ENCODE peak calls at places on chromosomes 1 and 21, in eight cellular contexts. R is upper lobe of left lung, Y is HepG2, X is adrenal gland, U is IMR-90, F is Peyer's patch, Q is HCT116, I is A549. E is an unnamed sample. For H3K4me1, the result is how much of the 10 kb centered on the place peaks cover.

GRCh38 chr1:211650922-211651303 is 24.5 kb downstream of the NEK2 start:
- DNase-seq in R (no peak), Y (no peak), X (no peak), U (no peak), F (no peak), Q (no peak), I (no peak), E (no peak)

GRCh38 chr1:107016376-107016978 is 40.0 kb upstream of the PRMT6 start:
- DNase-seq in R (no peak), Y (no peak), X (no peak), U (no peak), F (no peak), Q (no peak), I (no peak), E (no peak)

GRCh38 chr21:15243356-15243755 is 178.6 kb upstream of the NRIP1 start:
- DNase-seq in R (no peak), Y (no peak), X (no peak), U (no peak), F (no peak), Q (no peak), I (no peak), E (no peak)

GRCh38 chr1:39727932-39728317 is 10.8 kb upstream of the PPIE start:
- DNase-seq in R (no peak), Y (no peak), X (no peak), U (no peak), F (no peak), Q (no peak), I (no peak), E (no peak)

GRCh38 chr1:1020000-1020404 is at the start of gene AGRN:
- DNase-seq in R (peak), Y (no peak), X (peak), U (no peak), F (no peak), Q (no peak), I (no peak), E (peak)

GRCh38 chr1:1200876-1201810 is 5.2 kb downstream of the TNFRSF18 start:
- DNase-seq in R (no peak), Y (no peak), X (peak), U (peak), F (peak), Q (no peak), I (peak), E (peak)

GRCh38 chr1:232280910-232281309 is 349.0 kb downstream of the SIPA1L2 start:
- DNase-seq in R (no peak), Y (no peak), X (no peak), U (no peak), F (no peak), Q (no peak), I (no peak), E (no peak)

GRCh38 chr1:184143449-184143848 is 91.9 kb downstream of the TSEN15 start:
- DNase-seq in R (no peak), Y (no peak), X (no peak), U (peak), F (no peak), Q (no peak), I (no peak), E (no peak)

GRCh38 chr1:25820247-25821111 is 725 bp downstream of the MTFR1L start:
- DNase-seq in R (peak), Y (peak), X (peak), U (peak), F (peak), Q (no peak), I (peak), E (peak)

GRCh38 chr1:226496616-226497015 is 51.9 kb upstream of the STUM start:
- DNase-seq in R (no peak), Y (no peak), X (no peak), U (no peak), F (no peak), Q (no peak), I (no peak), E (no peak)

GRCh38 chr1:52554267-52554640 is 1.4 kb upstream of the TUT4 start:
- DNase-seq in R (no peak), Y (no peak), X (no peak), U (no peak), F (no peak), Q (no peak), I (no peak), E (no peak)

GRCh38 chr1:155976062-155976912 is 2.1 kb downstream of the ARHGEF2 start:
- DNase-seq in R (peak), Y (no peak), X (peak), U (peak), F (peak), Q (no peak), I (no peak), E (peak)
- H3K4me1 ChIP-seq in R (half or more), Y (half or more), X (under half), U (under half), F (under half), Q (under half), I (half or more), E (half or more)

GRCh38 chr1:159916240-159917051 is 8.9 kb downstream of the TAGLN2 start:
- DNase-seq in R (no peak), Y (peak), X (no peak), U (peak), F (no peak), Q (no peak), I (peak), E (peak)

GRCh38 chr1:159918041-159918917 is 7.0 kb downstream of the TAGLN2 start:
- DNase-seq in R (no peak), Y (no peak), X (no peak), U (peak), F (no peak), Q (no peak), I (no peak), E (no peak)

GRCh38 chr1:159919236-159919865 is 6.0 kb downstream of the TAGLN2 start:
- DNase-seq in R (no peak), Y (no peak), X (no peak), U (no peak), F (no peak), Q (no peak), I (no peak), E (no peak)

GRCh38 chr1:159918918-159919195 is 6.5 kb downstream of the TAGLN2 start:
- DNase-seq in R (no peak), Y (no peak), X (no peak), U (no peak), F (no peak), Q (no peak), I (no peak), E (no peak)

GRCh38 chr1:159917533-159917932 is 7.8 kb downstream of the TAGLN2 start:
- DNase-seq in R (no peak), Y (no peak), X (no peak), U (no peak), F (no peak), Q (no peak), I (no peak), E (peak)
- TF ChIP-seq POLR2A in R (no peak), Y (no peak), X (no peak), U (no peak), F (no peak), Q (no peak), I (no peak), E (no peak)

GRCh38 chr1:108561145-108561458 is 1.2 kb downstream of the EEIG2 start:
- DNase-seq in R (no peak), Y (no peak), X (no peak), U (no peak), F (no peak), Q (no peak), I (peak), E (no peak)
- H3K4me1 ChIP-seq in R (under half), Y (under half), X (under half), U (under half), F (under half), Q (under half), I (under half), E (under half)

GRCh38 chr1:2586154-2587070 is at the start of gene PRXL2B:
- DNase-seq in R (peak), Y (peak), X (peak), U (peak), F (peak), Q (peak), I (peak), E (peak)

GRCh38 chr1:2583871-2584341 is 2.7 kb upstream of the PRXL2B start:
- DNase-seq in R (peak), Y (no peak), X (peak), U (peak), F (no peak), Q (no peak), I (no peak), E (peak)

GRCh38 chr1:2584822-2585317 is 1.7 kb upstream of the PRXL2B start:
- DNase-seq in R (no peak), Y (no peak), X (no peak), U (no peak), F (no peak), Q (no peak), I (no peak), E (no peak)

GRCh38 chr1:2587071-2587859 is 688 bp downstream of the PRXL2B start:
- DNase-seq in R (no peak), Y (no peak), X (peak), U (peak), F (peak), Q (no peak), I (peak), E (peak)

DNA sequence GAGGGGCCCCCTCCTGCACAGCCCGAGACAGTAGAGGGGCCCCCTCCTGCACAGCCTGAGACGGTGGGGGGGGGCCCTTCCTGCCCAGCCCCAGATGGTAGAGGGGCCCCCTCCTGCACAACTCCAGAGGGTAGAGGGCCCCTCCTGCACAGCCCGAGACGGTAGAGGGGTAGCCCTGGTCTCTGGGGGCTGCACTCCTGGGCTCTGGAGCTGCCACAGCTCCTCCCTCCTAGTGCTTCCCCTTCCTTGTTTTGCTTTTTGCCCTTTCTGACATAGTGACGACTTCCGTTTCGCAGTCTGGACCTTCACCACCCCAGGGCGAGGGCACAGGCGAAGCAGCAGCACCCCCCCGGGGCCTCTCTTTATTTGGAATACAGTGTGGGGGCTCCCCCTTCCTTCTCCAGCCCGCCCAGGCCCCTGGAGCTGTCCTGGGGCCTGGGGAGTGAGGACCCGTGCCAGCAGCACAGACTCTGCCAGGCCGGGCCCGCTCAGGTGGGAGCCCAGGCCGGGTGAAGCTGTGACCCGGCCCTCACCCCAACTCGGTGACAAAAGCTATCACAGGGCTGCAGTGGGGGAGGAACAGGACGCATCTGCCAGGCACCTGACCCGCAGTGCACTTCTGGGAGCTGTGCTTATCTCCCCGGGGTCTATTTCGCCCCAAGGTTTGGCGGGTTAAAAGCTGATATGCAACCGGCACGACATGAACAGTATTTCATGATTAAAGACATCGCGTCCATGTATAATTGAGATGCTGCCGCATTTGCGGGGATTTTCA is 1.1 kb upstream of the PRXL2B start:
- DNase-seq in R (peak), Y (peak), X (peak), U (peak), F (peak), Q (no peak), I (peak), E (peak)
- TF ChIP-seq POLR2A in R (peak), Y (no peak), X (peak), U (no peak), F (peak), Q (no peak), I (no peak), E (peak)

GRCh38 chr1:17636612-17637011 is 97.1 kb downstream of the ARHGEF10L start:
- DNase-seq in R (no peak), Y (no peak), X (no peak), U (peak), F (no peak), Q (no peak), I (no peak), E (no peak)
- H3K4me1 ChIP-seq in R (under half), Y (under half), X (under half), U (under half), F (under half), Q (under half), I (under half), E (under half)

GRCh38 chr1:27831568-27832410 is 1.2 kb downstream of the PPP1R8 start:
- DNase-seq in R (no peak), Y (peak), X (no peak), U (peak), F (no peak), Q (peak), I (no peak), E (no peak)
- TF ChIP-seq POLR2A in R (no peak), Y (no peak), X (no peak), U (no peak), F (no peak), Q (no peak), I (no peak), E (no peak)

GRCh38 chr1:15179485-15179883 is 25.9 kb downstream of the TMEM51 start:
- DNase-seq in R (no peak), Y (no peak), X (no peak), U (no peak), F (no peak), Q (no peak), I (no peak), E (no peak)

GRCh38 chr1:15178571-15179484 is 25.3 kb downstream of the TMEM51 start:
- DNase-seq in R (no peak), Y (no peak), X (peak), U (peak), F (no peak), Q (peak), I (no peak), E (peak)

GRCh38 chr1:15180945-15181523 is 27.5 kb downstream of the TMEM51 start:
- DNase-seq in R (no peak), Y (no peak), X (no peak), U (no peak), F (peak), Q (no peak), I (no peak), E (no peak)

GRCh38 chr1:15181564-15181963 is 28.0 kb downstream of the TMEM51 start:
- DNase-seq in R (no peak), Y (no peak), X (no peak), U (no peak), F (no peak), Q (no peak), I (no peak), E (no peak)

GRCh38 chr1:15180189-15180588 is 26.6 kb downstream of the TMEM51 start:
- DNase-seq in R (no peak), Y (no peak), X (no peak), U (no peak), F (peak), Q (no peak), I (no peak), E (peak)
- H3K4me1 ChIP-seq in R (under half), Y (half or more), X (under half), U (under half), F (under half), Q (half or more), I (half or more), E (half or more)

DNA sequence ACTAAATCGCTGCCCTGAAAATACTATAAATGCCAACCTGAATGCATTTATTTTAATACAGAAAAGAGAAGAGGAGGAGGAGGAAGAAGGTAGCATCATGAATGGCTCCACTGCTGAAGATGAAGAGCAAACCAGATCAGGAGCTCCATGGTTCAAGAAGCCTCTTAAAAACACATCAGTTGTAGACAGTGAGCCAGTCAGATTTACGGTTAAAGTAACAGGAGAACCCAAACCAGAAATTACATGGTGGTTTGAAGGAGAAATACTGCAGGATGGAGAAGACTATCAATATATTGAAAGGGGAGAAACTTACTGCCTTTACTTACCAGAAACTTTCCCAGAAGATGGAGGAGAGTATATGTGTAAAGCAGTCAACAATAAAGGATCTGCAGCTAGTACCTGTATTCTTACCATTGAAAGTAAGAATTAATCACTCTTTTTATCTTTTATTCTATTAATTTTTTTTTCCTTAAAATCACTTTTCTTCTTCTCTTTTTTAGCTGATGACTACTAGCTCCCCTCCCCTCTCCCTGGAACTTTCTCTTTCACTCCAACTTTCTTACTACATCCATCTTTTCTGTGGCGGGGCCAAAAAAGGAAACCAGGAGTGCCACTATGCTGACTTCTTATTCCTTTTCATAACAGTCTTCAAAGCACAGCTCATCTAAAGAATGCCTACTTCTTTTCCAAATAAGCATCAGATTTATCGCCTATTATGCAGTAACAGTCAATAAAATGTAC is 36.3 kb downstream of the FUBP1 start:
- DNase-seq in R (no peak), Y (no peak), X (no peak), U (no peak), F (no peak), Q (no peak), I (no peak), E (no peak)
- TF ChIP-seq POLR2A in R (no peak), Y (no peak), X (no peak), U (no peak), F (no peak), Q (no peak), I (no peak), E (no peak)

GRCh38 chr1:23568608-23569383 is 9.5 kb upstream of the ID3 start:
- DNase-seq in R (no peak), Y (no peak), X (no peak), U (no peak), F (no peak), Q (no peak), I (no peak), E (no peak)
- H3K4me1 ChIP-seq in R (under half), Y (half or more), X (under half), U (under half), F (under half), Q (under half), I (half or more), E (under half)

GRCh38 chr1:30538226-30538625 is 185.2 kb downstream of the MATN1 start:
- DNase-seq in R (no peak), Y (no peak), X (no peak), U (no peak), F (no peak), Q (no peak), I (no peak), E (no peak)

GRCh38 chr1:30538906-30539855 is 184.2 kb downstream of the MATN1 start:
- DNase-seq in R (no peak), Y (no peak), X (no peak), U (no peak), F (no peak), Q (no peak), I (no peak), E (no peak)

GRCh38 chr1:30541721-30542485 is 181.5 kb downstream of the MATN1 start:
- DNase-seq in R (no peak), Y (no peak), X (no peak), U (no peak), F (no peak), Q (no peak), I (no peak), E (no peak)

GRCh38 chr1:30540611-30541192 is 182.7 kb downstream of the MATN1 start:
- DNase-seq in R (no peak), Y (no peak), X (no peak), U (no peak), F (no peak), Q (no peak), I (no peak), E (no peak)

DNA sequence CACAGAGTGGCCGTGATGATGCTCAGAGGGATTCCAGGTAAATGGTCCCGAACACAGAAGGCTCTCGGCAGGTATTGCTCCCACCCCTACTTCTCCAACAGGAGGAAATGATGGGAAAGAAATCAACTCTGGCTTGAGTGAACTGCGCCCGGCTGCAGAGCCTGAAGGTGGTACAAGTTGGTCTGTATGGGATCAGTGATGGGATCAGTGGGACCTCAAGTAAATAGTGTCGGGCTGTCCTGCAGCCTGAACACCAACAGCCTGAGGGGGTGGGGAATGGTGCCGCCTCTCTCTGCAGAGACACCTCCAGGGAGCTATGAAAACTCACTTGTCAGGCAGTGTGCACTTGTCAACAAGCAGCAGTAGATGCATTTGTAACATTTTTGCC is 183.5 kb downstream of the MATN1 start:
- DNase-seq in R (no peak), Y (no peak), X (no peak), U (no peak), F (no peak), Q (no peak), I (no peak), E (no peak)
- TF ChIP-seq POLR2A in R (no peak), Y (no peak), X (no peak), U (no peak), F (no peak), Q (no peak), I (no peak), E (no peak)

E was measured in body of pancreas.